ENCODE peak calls at places on chromosome X, in nine cellular contexts. A is WERI-Rb-1, L is left ventricle myocardium inferior, T is K562, G is brain microvascular endothelial cell, B is GM23338, M is BJ, S is tibial artery, E is ovary. W is an unnamed sample.

GRCh38 chrX:118652717-118653116 is 74.7 kb upstream of the IL13RA1 start:
- DNase-seq in A (no peak), L (no peak), T (no peak), G (peak; percentile 16), B (no peak), M (no peak), S (no peak), E (no peak), W (no peak)

GRCh38 chrX:151088221-151088620 is 88.2 kb upstream of the GPR50 start:
- DNase-seq in A (no peak), L (no peak), T (no peak), G (no peak), B (no peak), M (no peak), S (no peak), E (no peak), W (peak; percentile 53)

GRCh38 chrX:456146-456545 is 69.4 kb upstream of the PPP2R3B start:
- DNase-seq in A (no peak), L (no peak), T (no peak), G (no peak), B (no peak), M (no peak), S (no peak), E (no peak), W (no peak)

GRCh38 chrX:77143907-77144306 is 303.3 kb upstream of the FGF16 start:
- DNase-seq in A (no peak), L (no peak), T (no peak), G (no peak), B (no peak), M (no peak), S (no peak), E (no peak), W (no peak)

GRCh38 chrX:150150081-150150779 is 211.9 kb upstream of the EOLA2 start:
- DNase-seq in A (no peak), L (no peak), T (no peak), G (no peak), B (no peak), M (no peak), S (no peak), E (no peak), W (no peak)

GRCh38 chrX:12975999-12976558 is 1.2 kb downstream of the TMSB4X start:
- DNase-seq in A (peak; percentile 50), L (peak; percentile 37), T (peak; percentile 46), G (peak; percentile 16), B (peak; percentile 44), M (no peak), S (peak; percentile 42), E (peak; percentile 43), W (no peak)

GRCh38 chrX:135740683-135741149 is 27.3 kb downstream of the CT45A3 start:
- DNase-seq in A (peak; percentile 40), L (no peak), T (peak; percentile 69), G (no peak), B (peak; percentile 78), M (no peak), S (no peak), E (no peak), W (no peak)

GRCh38 chrX:152810403-152810802 is 20.2 kb downstream of the CETN2 start:
- DNase-seq in A (no peak), L (no peak), T (no peak), G (no peak), B (peak; percentile 41), M (no peak), S (no peak), E (no peak), W (no peak)

GRCh38 chrX:41022579-41022978 is 62.7 kb upstream of the USP9X start:
- DNase-seq in A (no peak), L (no peak), T (no peak), G (no peak), B (no peak), M (no peak), S (no peak), E (no peak), W (peak; percentile 53)

GRCh38 chrX:56826020-56826419 is 97.0 kb downstream of the NBDY start:
- DNase-seq in A (no peak), L (no peak), T (no peak), G (no peak), B (no peak), M (no peak), S (no peak), E (no peak), W (no peak)

GRCh38 chrX:149490100-149490499 is 15.0 kb downstream of the IDS start:
- DNase-seq in A (no peak), L (no peak), T (no peak), G (no peak), B (no peak), M (no peak), S (no peak), E (no peak), W (no peak)

GRCh38 chrX:12137982-12138365 is 299 bp upstream of the FRMPD4 start:
- DNase-seq in A (no peak), L (no peak), T (no peak), G (no peak), B (peak; percentile 45), M (no peak), S (no peak), E (no peak), W (no peak)

GRCh38 chrX:111352424-111352823 is 59.6 kb downstream of the DCX start:
- DNase-seq in A (no peak), L (peak; percentile 23), T (no peak), G (peak; percentile 1), B (no peak), M (no peak), S (no peak), E (no peak), W (no peak)

DNA sequence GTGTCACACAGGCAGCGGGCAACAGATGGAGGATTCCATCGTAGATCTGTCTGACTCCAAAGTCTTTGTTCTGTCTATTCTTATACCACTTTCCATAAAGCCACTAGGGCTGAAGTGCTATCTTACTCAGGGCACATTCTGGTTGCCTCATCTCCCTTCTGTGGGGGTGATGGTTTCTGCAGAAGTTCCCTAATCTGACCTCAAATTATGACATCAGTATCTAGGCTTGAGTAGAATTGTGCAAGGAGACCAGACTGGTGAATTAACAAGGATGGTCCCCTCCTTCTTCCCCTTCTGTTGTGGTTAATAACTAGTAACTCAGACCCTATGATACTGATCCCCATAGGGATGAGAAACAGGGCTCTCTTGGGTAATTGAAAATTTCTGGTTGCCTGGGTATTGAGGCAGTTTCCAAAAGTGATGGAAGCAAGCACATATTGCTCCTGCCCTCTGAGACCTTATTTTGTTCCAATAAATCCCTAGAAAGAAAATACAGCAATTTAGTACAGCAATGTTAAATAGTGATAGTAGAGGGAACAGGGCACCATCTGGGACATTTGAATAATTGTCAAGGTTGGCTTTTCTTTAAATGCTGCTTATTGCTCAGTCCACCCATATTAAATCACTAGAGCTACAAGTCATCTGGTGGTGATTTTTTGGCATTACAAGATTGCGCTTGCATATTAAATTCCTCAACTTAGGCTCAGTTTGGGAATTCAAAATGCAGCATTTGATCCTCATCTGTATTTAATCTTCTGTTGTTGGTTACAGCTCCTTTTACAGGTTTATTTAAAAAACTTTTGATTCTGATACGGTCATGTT is 57.3 kb upstream of the AP1S2 start:
- DNase-seq in A (no peak), L (no peak), T (no peak), G (no peak), B (no peak), M (no peak), S (peak; percentile 21), E (no peak), W (no peak)
- TF ChIP-seq CTCF in A (no peak), L (no peak), T (no peak), G (no peak), B (no peak), M (no peak), S (no peak), E (no peak), W (peak; percentile 6)

DNA sequence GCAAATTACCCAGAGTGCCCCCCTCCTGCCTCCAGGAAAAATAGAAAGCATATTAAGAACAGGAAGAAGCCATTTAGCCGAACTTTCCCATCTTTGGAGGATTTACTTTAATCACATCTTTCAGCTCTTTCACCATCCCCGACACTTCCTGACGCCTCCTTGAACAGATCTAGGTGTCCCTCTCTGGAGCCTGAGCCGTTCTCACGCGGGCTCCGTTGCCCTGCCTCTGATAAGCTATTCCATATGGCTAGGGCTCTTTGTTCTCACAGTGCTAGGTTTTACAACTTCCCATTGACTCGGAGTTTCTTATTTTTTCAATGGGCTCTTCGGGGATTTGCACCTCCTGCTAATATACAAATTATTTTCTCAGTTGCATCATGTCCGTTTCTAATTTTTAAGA is 82.1 kb upstream of the GPC4 start:
- DNase-seq in A (no peak), L (no peak), T (no peak), G (no peak), B (peak; percentile 10), M (no peak), S (no peak), E (no peak), W (no peak)
- H3K27me3 ChIP-seq in A (peaks cover 54% of the 10 kb centered on the region), L (no peaks in the 10 kb centered on the region), T (no peaks in the 10 kb centered on the region), G (no peaks in the 10 kb centered on the region), B (no peaks in the 10 kb centered on the region), M (no peaks in the 10 kb centered on the region), S (no peaks in the 10 kb centered on the region), E (no peaks in the 10 kb centered on the region), W (no peaks in the 10 kb centered on the region)

DNA sequence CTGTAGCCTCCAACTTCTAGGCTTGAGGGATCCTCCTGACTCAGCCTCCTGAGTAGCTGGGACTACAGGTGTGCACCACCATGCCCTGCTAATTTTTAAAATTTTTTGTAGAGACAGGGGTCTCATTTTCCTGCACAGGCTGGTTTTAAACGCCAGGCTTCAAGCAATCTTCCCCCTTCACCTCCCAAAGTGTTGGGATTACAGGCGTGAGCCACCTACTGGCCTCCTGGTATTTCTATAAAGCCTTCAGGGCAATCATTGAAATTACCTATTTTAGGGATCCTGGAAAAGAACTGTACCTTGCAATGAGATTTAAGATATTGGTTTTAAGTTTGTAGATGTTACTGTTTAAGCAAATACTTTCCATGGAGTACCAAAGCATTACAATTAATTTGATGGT is 13.5 kb upstream of the PLS3 start:
- DNase-seq in A (no peak), L (no peak), T (no peak), G (no peak), B (peak; percentile 45), M (no peak), S (no peak), E (no peak), W (no peak)
- TF ChIP-seq CTCF in A (peak; percentile 13), L (no peak), T (no peak), G (peak; percentile 44), B (peak; percentile 41), M (no peak), S (no peak), E (no peak), W (peak; percentile 31)

GRCh38 chrX:130771230-130771629 is 131.8 kb downstream of the ENOX2 start:
- DNase-seq in A (no peak), L (no peak), T (no peak), G (no peak), B (no peak), M (no peak), S (no peak), E (no peak), W (no peak)

GRCh38 chrX:130771648-130772312 is 131.2 kb downstream of the ENOX2 start:
- DNase-seq in A (no peak), L (no peak), T (no peak), G (no peak), B (no peak), M (no peak), S (no peak), E (no peak), W (no peak)

GRCh38 chrX:130772313-130773140 is 130.5 kb downstream of the ENOX2 start:
- DNase-seq in A (no peak), L (no peak), T (no peak), G (peak; percentile 63), B (no peak), M (peak; percentile 36), S (no peak), E (no peak), W (no peak)

GRCh38 chrX:130778773-130779172 is 124.2 kb downstream of the ENOX2 start:
- DNase-seq in A (no peak), L (no peak), T (no peak), G (no peak), B (no peak), M (no peak), S (no peak), E (no peak), W (no peak)

GRCh38 chrX:130775849-130776248 is 127.2 kb downstream of the ENOX2 start:
- DNase-seq in A (no peak), L (no peak), T (no peak), G (no peak), B (no peak), M (no peak), S (no peak), E (no peak), W (no peak)
- H3K27me3 ChIP-seq in A (peaks cover 5% of the 10 kb centered on the region), L (no peaks in the 10 kb centered on the region), T (no peaks in the 10 kb centered on the region), G (no peaks in the 10 kb centered on the region), B (no peaks in the 10 kb centered on the region), M (no peaks in the 10 kb centered on the region), S (no peaks in the 10 kb centered on the region), E (no peaks in the 10 kb centered on the region), W (no peaks in the 10 kb centered on the region)

W was measured in foreskin keratinocyte.